ENCODE peak calls at places on chromosomes 12 and 14, in five cellular contexts. One of them, this sample, is unnamed.

GRCh38 chr12:109112720-109113465 is 3.5 kb upstream of the ACACB start:
- DNase-seq in AG09319: no peak
- DNase-seq in OCI-LY7: no peak
- DNase-seq in sciatic nerve: peak; percentile 30
- DNase-seq in amygdala: no peak
- DNase-seq in this sample: no peak

GRCh38 chr12:32089156-32089950 is 17.3 kb upstream of the BICD1 start:
- DNase-seq in sciatic nerve: no peak
- DNase-seq in amygdala: no peak
- DNase-seq in OCI-LY7: no peak
- DNase-seq in AG09319: peak; percentile 20
- DNase-seq in this sample: no peak

GRCh38 chr14:100749967-100750597 is 23.4 kb downstream of the DLK1 start:
- DNase-seq in AG09319: no peak
- DNase-seq in OCI-LY7: no peak
- DNase-seq in amygdala: no peak
- DNase-seq in sciatic nerve: no peak
- DNase-seq in this sample: no peak

GRCh38 chr12:1916396-1917171 is 1.9 kb downstream of the CACNA2D4 start:
- DNase-seq in OCI-LY7: no peak
- DNase-seq in sciatic nerve: peak; percentile 54
- DNase-seq in AG09319: no peak
- DNase-seq in amygdala: peak; percentile 51
- DNase-seq in this sample: no peak

GRCh38 chr12:87667378-87667777 is 361.8 kb downstream of the C12orf50 start:
- DNase-seq in AG09319: peak; percentile 1
- DNase-seq in amygdala: no peak
- DNase-seq in OCI-LY7: peak; percentile 1
- DNase-seq in sciatic nerve: no peak
- DNase-seq in this sample: no peak

GRCh38 chr12:11875414-11875935 is 195.3 kb upstream of the BCL2L14 start:
- DNase-seq in OCI-LY7: no peak
- DNase-seq in AG09319: no peak
- DNase-seq in amygdala: no peak
- DNase-seq in sciatic nerve: no peak
- DNase-seq in this sample: no peak

GRCh38 chr14:67357583-67358354 is 1.8 kb downstream of the ATP6V1D start:
- DNase-seq in amygdala: no peak
- DNase-seq in OCI-LY7: no peak
- DNase-seq in AG09319: no peak
- DNase-seq in sciatic nerve: no peak
- DNase-seq in this sample: no peak

GRCh38 chr12:9647825-9648700 is 21.4 kb upstream of the CLEC2D start:
- DNase-seq in amygdala: peak; percentile 70
- DNase-seq in OCI-LY7: peak; percentile 96
- DNase-seq in AG09319: peak; percentile 44
- DNase-seq in sciatic nerve: peak; percentile 91
- DNase-seq in this sample: no peak

GRCh38 chr12:59973515-59973914 is 377.7 kb downstream of the SLC16A7 start:
- DNase-seq in OCI-LY7: no peak
- DNase-seq in AG09319: peak; percentile 35
- DNase-seq in sciatic nerve: no peak
- DNase-seq in amygdala: no peak
- DNase-seq in this sample: peak; percentile 61

GRCh38 chr12:95838125-95838524 is 20.6 kb upstream of the SNRPF start:
- DNase-seq in AG09319: peak; percentile 63
- DNase-seq in amygdala: no peak
- DNase-seq in sciatic nerve: peak; percentile 69
- DNase-seq in OCI-LY7: no peak
- DNase-seq in this sample: no peak

GRCh38 chr12:123037791-123038190 is 57.3 kb downstream of the ARL6IP4 start:
- DNase-seq in sciatic nerve: no peak
- DNase-seq in AG09319: no peak
- DNase-seq in OCI-LY7: no peak
- DNase-seq in amygdala: no peak
- DNase-seq in this sample: no peak

GRCh38 chr14:52333108-52333507 is 19.0 kb downstream of the PTGER2 start:
- DNase-seq in amygdala: no peak
- DNase-seq in OCI-LY7: no peak
- DNase-seq in sciatic nerve: no peak
- DNase-seq in AG09319: no peak
- DNase-seq in this sample: no peak

GRCh38 chr12:49231881-49232650 is 32.8 kb upstream of the TUBA1C start:
- DNase-seq in AG09319: no peak
- DNase-seq in amygdala: no peak
- DNase-seq in OCI-LY7: no peak
- DNase-seq in sciatic nerve: no peak
- DNase-seq in this sample: no peak

GRCh38 chr12:101743724-101744472 is 4.6 kb upstream of the SYCP3 start:
- DNase-seq in OCI-LY7: peak; percentile 93
- DNase-seq in sciatic nerve: no peak
- DNase-seq in amygdala: no peak
- DNase-seq in AG09319: no peak
- DNase-seq in this sample: no peak

GRCh38 chr12:101018540-101018939 is 191.5 kb downstream of the SLC5A8 start:
- DNase-seq in amygdala: no peak
- DNase-seq in sciatic nerve: no peak
- DNase-seq in AG09319: peak; percentile 44
- DNase-seq in OCI-LY7: no peak
- DNase-seq in this sample: peak; percentile 76

GRCh38 chr14:100883789-100884101 is 19.8 kb downstream of the RTL1 start:
- DNase-seq in OCI-LY7: no peak
- DNase-seq in AG09319: no peak
- DNase-seq in amygdala: no peak
- DNase-seq in sciatic nerve: no peak
- DNase-seq in this sample: no peak

GRCh38 chr12:47767197-47767724 is 5.8 kb upstream of the SLC48A1 start:
- DNase-seq in sciatic nerve: peak; percentile 75
- DNase-seq in OCI-LY7: peak; percentile 78
- DNase-seq in AG09319: no peak
- DNase-seq in amygdala: peak; percentile 50
- DNase-seq in this sample: no peak

GRCh38 chr12:77932216-77932615 is 101.5 kb downstream of the NAV3 start:
- DNase-seq in amygdala: no peak
- DNase-seq in AG09319: no peak
- DNase-seq in OCI-LY7: peak; percentile 37
- DNase-seq in sciatic nerve: no peak
- DNase-seq in this sample: no peak

GRCh38 chr12:121238604-121239334 is 28.8 kb downstream of the P2RX4 start:
- DNase-seq in AG09319: no peak
- DNase-seq in amygdala: no peak
- DNase-seq in OCI-LY7: no peak
- DNase-seq in sciatic nerve: no peak
- DNase-seq in this sample: no peak

GRCh38 chr12:72219937-72220336 is 52.2 kb upstream of the TRHDE start:
- DNase-seq in sciatic nerve: no peak
- DNase-seq in amygdala: no peak
- DNase-seq in AG09319: no peak
- DNase-seq in OCI-LY7: no peak
- DNase-seq in this sample: no peak

GRCh38 chr12:8033153-8034044 is 883 bp downstream of the FOXJ2 start:
- DNase-seq in amygdala: peak; percentile 38
- DNase-seq in AG09319: no peak
- DNase-seq in OCI-LY7: peak; percentile 34
- DNase-seq in sciatic nerve: peak; percentile 83
- DNase-seq in this sample: no peak

GRCh38 chr12:117143008-117143532 is 43.9 kb upstream of the TESC start:
- DNase-seq in sciatic nerve: no peak
- DNase-seq in AG09319: no peak
- DNase-seq in OCI-LY7: no peak
- DNase-seq in amygdala: no peak
- DNase-seq in this sample: no peak

GRCh38 chr14:49461529-49462401 is 124.4 kb downstream of the RPS29 start:
- DNase-seq in amygdala: no peak
- DNase-seq in OCI-LY7: peak; percentile 83
- DNase-seq in sciatic nerve: no peak
- DNase-seq in AG09319: peak; percentile 38
- DNase-seq in this sample: peak; percentile 10

GRCh38 chr12:54232790-54233189 is 44.0 kb upstream of the SMUG1 start:
- DNase-seq in OCI-LY7: no peak
- DNase-seq in sciatic nerve: no peak
- DNase-seq in amygdala: no peak
- DNase-seq in AG09319: no peak
- DNase-seq in this sample: no peak

GRCh38 chr12:1948883-1949282 is 30.4 kb upstream of the CACNA2D4 start:
- DNase-seq in sciatic nerve: no peak
- DNase-seq in amygdala: no peak
- DNase-seq in AG09319: no peak
- DNase-seq in OCI-LY7: no peak
- DNase-seq in this sample: no peak

GRCh38 chr12:8947737-8948136 is 1.7 kb downstream of the M6PR start:
- DNase-seq in amygdala: no peak
- DNase-seq in AG09319: no peak
- DNase-seq in OCI-LY7: peak; percentile 22
- DNase-seq in sciatic nerve: no peak
- DNase-seq in this sample: no peak

GRCh38 chr14:50232276-50232642 is 881 bp upstream of the SOS2 start:
- DNase-seq in amygdala: peak; percentile 29
- DNase-seq in OCI-LY7: no peak
- DNase-seq in AG09319: no peak
- DNase-seq in sciatic nerve: no peak
- DNase-seq in this sample: no peak

GRCh38 chr12:75890141-75890540 is 141.4 kb downstream of the PHLDA1 start:
- DNase-seq in OCI-LY7: no peak
- DNase-seq in amygdala: no peak
- DNase-seq in AG09319: no peak
- DNase-seq in sciatic nerve: no peak
- DNase-seq in this sample: no peak

This sample was measured in GM04503.